ENCODE peak calls at places on chromosomes 16 and 17, in four cellular contexts. L is HuH-7.5; U is stimulated activated CD4-positive, alpha-beta T cell treated with anti-CD3 and anti-CD28 coated beads, Interleukin-2, amount 100 ng/mL, for 48 hours; K is left ventricle myocardium inferior. P is an unnamed sample.

GRCh38 chr16:83992624-83993023 is 24.6 kb downstream of the NECAB2 start:
- DNase-seq in K (peak; percentile 49), U (no peak), L (no peak), P (no peak)

GRCh38 chr17:29124135-29124930 is 55.9 kb downstream of the MYO18A start:
- DNase-seq in L (peak; percentile 69), U (no peak), K (no peak), P (peak; percentile 81)

GRCh38 chr16:50585331-50585776 is 37.2 kb downstream of the NKD1 start:
- DNase-seq in K (peak; percentile 74), L (no peak), U (no peak), P (no peak)

GRCh38 chr17:40284085-40284713 is 3.5 kb upstream of the CDC6 start:
- DNase-seq in U (no peak), L (no peak), K (no peak), P (peak; percentile 71)

GRCh38 chr17:20930065-20930760 is 112.6 kb downstream of the USP22 start:
- DNase-seq in L (no peak), U (no peak), K (no peak), P (no peak)

GRCh38 chr16:84298376-84298899 is 3.8 kb downstream of the WFDC1 start:
- DNase-seq in K (no peak), L (no peak), U (no peak), P (no peak)

GRCh38 chr17:69592692-69593350 is 178.3 kb downstream of the MAP2K6 start:
- DNase-seq in U (no peak), L (no peak), K (no peak), P (no peak)

GRCh38 chr16:12531937-12532336 is 271.8 kb downstream of the CPPED1 start:
- DNase-seq in L (no peak), U (no peak), K (no peak), P (peak; percentile 21)

GRCh38 chr17:43803758-43804157 is 23.5 kb downstream of the CFAP97D1 start:
- DNase-seq in U (no peak), L (no peak), K (no peak), P (no peak)

GRCh38 chr17:7833795-7834553 is at the start of gene KDM6B:
- DNase-seq in K (peak; percentile 95), L (peak; percentile 77), U (peak; percentile 79), P (peak; percentile 67)

GRCh38 chr17:4220655-4221054 is 43.1 kb downstream of the ANKFY1 start:
- DNase-seq in L (no peak), U (no peak), K (no peak), P (no peak)

GRCh38 chr17:45719335-45720071 is 64.6 kb upstream of the CRHR1 start:
- DNase-seq in U (no peak), K (no peak), L (peak; percentile 33), P (peak; percentile 81)

GRCh38 chr17:44961921-44962350 is 6.2 kb downstream of the C1QL1 start:
- DNase-seq in K (no peak), L (peak; percentile 77), U (no peak), P (peak; percentile 60)

GRCh38 chr16:67917140-67917851 is 14.4 kb downstream of the CTRL start:
- DNase-seq in L (no peak), K (peak; percentile 55), U (no peak), P (no peak)

GRCh38 chr16:27238016-27238587 is 30.5 kb downstream of the NSMCE1 start:
- DNase-seq in K (no peak), L (no peak), U (peak; percentile 43), P (no peak)

GRCh38 chr16:70572050-70572925 is 48.7 kb downstream of the SF3B3 start:
- DNase-seq in K (no peak), L (no peak), U (no peak), P (no peak)

GRCh38 chr16:17607624-17608023 is 136.9 kb upstream of the XYLT1 start:
- DNase-seq in L (no peak), K (no peak), U (no peak), P (no peak)

GRCh38 chr17:65001409-65002045 is 55.0 kb downstream of the GNA13 start:
- DNase-seq in L (no peak), K (no peak), U (no peak), P (no peak)

GRCh38 chr16:15810949-15811348 is 45.9 kb downstream of the MYH11 start:
- DNase-seq in K (no peak), U (no peak), L (no peak), P (no peak)

GRCh38 chr16:79673635-79674034 is 73.1 kb upstream of the MAF start:
- DNase-seq in K (no peak), L (no peak), U (no peak), P (no peak)

GRCh38 chr16:86396918-86397317 is 113.4 kb upstream of the FOXF1 start:
- DNase-seq in L (no peak), K (no peak), U (no peak), P (no peak)

GRCh38 chr17:67441052-67441738 is 64.1 kb downstream of the PITPNC1 start:
- DNase-seq in K (no peak), U (peak; percentile 58), L (no peak), P (no peak)

GRCh38 chr17:2701996-2702741 is 9.4 kb downstream of the CLUH start:
- DNase-seq in L (no peak), K (peak; percentile 11), U (no peak), P (no peak)

GRCh38 chr17:50947844-50948514 is 81.8 kb upstream of the TOB1 start:
- DNase-seq in U (no peak), K (peak; percentile 65), L (no peak), P (peak; percentile 96)

GRCh38 chr16:11342021-11342855 is 3.0 kb upstream of the RMI2 start:
- DNase-seq in K (no peak), L (no peak), U (no peak), P (no peak)

GRCh38 chr17:1813088-1813487 is 16.6 kb downstream of the SMYD4 start:
- DNase-seq in U (no peak), K (no peak), L (no peak), P (no peak)